ENCODE peak calls at places on chromosome 13, in nine cellular contexts. One of them, this sample, is unnamed.

GRCh38 chr13:114226699-114227323 is 7.9 kb upstream of the CDC16 start:
- DNase-seq in brain microvascular endothelial cell: peak; percentile 77
- DNase-seq in testis: peak; percentile 93
- DNase-seq in osteoblast: peak; percentile 98
- DNase-seq in sigmoid colon: peak; percentile 93
- DNase-seq in mucosa of descending colon: peak; percentile 89
- DNase-seq in MCF 10A: peak; percentile 84
- DNase-seq in neural progenitor cell: peak; percentile 88
- DNase-seq in left ventricle myocardium inferior: peak; percentile 82
- DNase-seq in this sample: peak; percentile 84

GRCh38 chr13:80237646-80238045 is 103.3 kb downstream of the SPRY2 start:
- DNase-seq in neural progenitor cell: no peak
- DNase-seq in sigmoid colon: no peak
- DNase-seq in osteoblast: peak; percentile 63
- DNase-seq in testis: no peak
- DNase-seq in left ventricle myocardium inferior: no peak
- DNase-seq in brain microvascular endothelial cell: no peak
- DNase-seq in MCF 10A: no peak
- DNase-seq in mucosa of descending colon: no peak
- DNase-seq in this sample: no peak

GRCh38 chr13:27080018-27080948 is 91.3 kb downstream of the USP12 start:
- DNase-seq in sigmoid colon: no peak
- DNase-seq in left ventricle myocardium inferior: no peak
- DNase-seq in MCF 10A: no peak
- DNase-seq in testis: no peak
- DNase-seq in osteoblast: no peak
- DNase-seq in mucosa of descending colon: no peak
- DNase-seq in neural progenitor cell: no peak
- DNase-seq in brain microvascular endothelial cell: no peak
- DNase-seq in this sample: no peak

GRCh38 chr13:113849981-113850721 is 13.7 kb downstream of the GAS6 start:
- DNase-seq in osteoblast: peak; percentile 55
- DNase-seq in left ventricle myocardium inferior: no peak
- DNase-seq in neural progenitor cell: no peak
- DNase-seq in mucosa of descending colon: no peak
- DNase-seq in testis: peak; percentile 70
- DNase-seq in brain microvascular endothelial cell: no peak
- DNase-seq in sigmoid colon: no peak
- DNase-seq in MCF 10A: no peak
- DNase-seq in this sample: no peak

GRCh38 chr13:27622102-27622820 is 569 bp downstream of the POLR1D start:
- DNase-seq in brain microvascular endothelial cell: no peak
- DNase-seq in testis: peak; percentile 29
- DNase-seq in neural progenitor cell: no peak
- DNase-seq in MCF 10A: no peak
- DNase-seq in sigmoid colon: no peak
- DNase-seq in mucosa of descending colon: no peak
- DNase-seq in left ventricle myocardium inferior: no peak
- DNase-seq in osteoblast: peak; percentile 49
- DNase-seq in this sample: peak; percentile 45

GRCh38 chr13:75489502-75490263 is 7.7 kb upstream of the TBC1D4 start:
- DNase-seq in left ventricle myocardium inferior: no peak
- DNase-seq in osteoblast: no peak
- DNase-seq in neural progenitor cell: no peak
- DNase-seq in testis: peak; percentile 36
- DNase-seq in MCF 10A: peak; percentile 73
- DNase-seq in mucosa of descending colon: peak; percentile 38
- DNase-seq in brain microvascular endothelial cell: no peak
- DNase-seq in sigmoid colon: no peak
- DNase-seq in this sample: peak; percentile 80

GRCh38 chr13:112765734-112766133 is 75.9 kb downstream of the ATP11A start:
- DNase-seq in mucosa of descending colon: no peak
- DNase-seq in neural progenitor cell: peak; percentile 29
- DNase-seq in testis: no peak
- DNase-seq in osteoblast: no peak
- DNase-seq in left ventricle myocardium inferior: no peak
- DNase-seq in brain microvascular endothelial cell: no peak
- DNase-seq in MCF 10A: no peak
- DNase-seq in sigmoid colon: no peak
- DNase-seq in this sample: no peak

GRCh38 chr13:25095862-25096453 is at the start of gene PABPC3:
- DNase-seq in sigmoid colon: no peak
- DNase-seq in MCF 10A: no peak
- DNase-seq in left ventricle myocardium inferior: no peak
- DNase-seq in testis: peak; percentile 56
- DNase-seq in neural progenitor cell: no peak
- DNase-seq in mucosa of descending colon: no peak
- DNase-seq in osteoblast: peak; percentile 36
- DNase-seq in brain microvascular endothelial cell: no peak
- DNase-seq in this sample: peak; percentile 10

DNA sequence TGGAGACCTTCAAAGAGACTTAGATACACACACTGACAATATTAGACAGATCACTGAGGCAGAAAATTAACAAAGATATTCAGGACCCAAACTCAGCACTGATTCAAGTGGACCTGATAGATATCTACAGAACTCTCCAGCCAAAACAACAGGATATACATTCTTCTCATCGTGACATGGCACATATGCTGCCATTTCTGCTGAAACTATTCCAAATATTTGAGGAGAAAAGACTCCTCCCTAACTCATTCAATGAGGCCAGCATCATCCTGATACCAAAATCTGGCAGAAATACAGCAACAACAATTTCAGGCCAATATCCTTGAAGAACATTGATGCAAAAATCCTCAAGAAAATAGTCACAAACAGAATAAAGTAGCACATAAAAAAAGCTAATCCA is 53.3 kb downstream of the TRPC4 start:
- DNase-seq in neural progenitor cell: no peak
- DNase-seq in sigmoid colon: no peak
- DNase-seq in mucosa of descending colon: no peak
- DNase-seq in MCF 10A: no peak
- DNase-seq in left ventricle myocardium inferior: no peak
- DNase-seq in osteoblast: no peak
- DNase-seq in brain microvascular endothelial cell: peak; percentile 16
- DNase-seq in testis: no peak
- DNase-seq in this sample: peak; percentile 6
- TF ChIP-seq CTCF in neural progenitor cell: no peak
- TF ChIP-seq CTCF in sigmoid colon: no peak
- TF ChIP-seq CTCF in mucosa of descending colon: no peak
- TF ChIP-seq CTCF in MCF 10A: no peak
- TF ChIP-seq CTCF in left ventricle myocardium inferior: no peak
- TF ChIP-seq CTCF in osteoblast: no peak
- TF ChIP-seq CTCF in brain microvascular endothelial cell: no peak
- TF ChIP-seq CTCF in testis: no peak
- TF ChIP-seq CTCF in this sample: no peak

DNA sequence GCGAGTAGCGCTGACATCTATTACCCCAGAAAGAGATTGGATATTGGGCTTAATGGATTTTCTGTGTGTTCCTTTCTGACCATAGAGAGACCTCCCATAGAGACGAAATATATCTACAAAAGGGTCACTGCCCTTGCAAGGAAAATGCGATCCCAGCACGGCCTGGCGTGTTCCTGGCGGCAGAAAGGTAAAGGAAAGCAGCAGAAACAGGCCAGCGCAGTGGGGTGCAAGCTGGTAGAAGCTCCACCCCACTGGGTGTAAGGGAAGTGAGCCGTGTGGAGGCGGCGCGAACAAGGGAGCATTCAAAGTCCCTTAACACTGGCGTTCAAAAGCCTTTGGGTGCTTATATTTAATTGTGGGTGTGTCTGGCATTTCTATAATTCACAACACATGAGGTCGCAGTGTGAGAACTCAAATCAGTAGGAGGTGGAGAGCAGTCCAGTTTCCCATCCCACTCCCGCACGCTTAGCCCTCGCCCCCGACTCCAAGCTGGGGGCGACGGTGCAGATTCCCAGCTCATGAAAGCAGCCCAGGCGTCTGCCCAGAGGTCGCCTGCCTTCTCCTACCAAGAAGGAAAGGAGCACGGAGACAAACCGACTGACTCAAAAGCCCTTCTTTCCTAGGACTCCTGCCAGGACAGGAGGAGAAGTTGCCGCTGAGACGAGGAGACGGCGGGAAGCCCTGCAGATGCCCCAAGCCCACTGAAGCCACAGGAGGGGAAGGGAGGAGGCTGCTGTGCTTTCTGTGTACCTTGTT is 478.4 kb downstream of the FOXO1 start:
- DNase-seq in testis: no peak
- DNase-seq in neural progenitor cell: no peak
- DNase-seq in mucosa of descending colon: no peak
- DNase-seq in sigmoid colon: no peak
- DNase-seq in osteoblast: no peak
- DNase-seq in brain microvascular endothelial cell: no peak
- DNase-seq in MCF 10A: no peak
- DNase-seq in left ventricle myocardium inferior: no peak
- DNase-seq in this sample: no peak
- TF ChIP-seq CTCF in testis: no peak
- TF ChIP-seq CTCF in neural progenitor cell: no peak
- TF ChIP-seq CTCF in mucosa of descending colon: no peak
- TF ChIP-seq CTCF in sigmoid colon: no peak
- TF ChIP-seq CTCF in osteoblast: no peak
- TF ChIP-seq CTCF in brain microvascular endothelial cell: no peak
- TF ChIP-seq CTCF in MCF 10A: no peak
- TF ChIP-seq CTCF in left ventricle myocardium inferior: no peak
- TF ChIP-seq CTCF in this sample: no peak

GRCh38 chr13:50388481-50388880 is 373.2 kb downstream of the KCNRG start:
- DNase-seq in left ventricle myocardium inferior: no peak
- DNase-seq in sigmoid colon: no peak
- DNase-seq in mucosa of descending colon: no peak
- DNase-seq in MCF 10A: no peak
- DNase-seq in osteoblast: no peak
- DNase-seq in testis: no peak
- DNase-seq in brain microvascular endothelial cell: no peak
- DNase-seq in neural progenitor cell: no peak
- DNase-seq in this sample: no peak

GRCh38 chr13:50389726-50390125 is 374.5 kb downstream of the KCNRG start:
- DNase-seq in sigmoid colon: no peak
- DNase-seq in left ventricle myocardium inferior: no peak
- DNase-seq in osteoblast: no peak
- DNase-seq in neural progenitor cell: no peak
- DNase-seq in brain microvascular endothelial cell: no peak
- DNase-seq in testis: no peak
- DNase-seq in mucosa of descending colon: no peak
- DNase-seq in MCF 10A: no peak
- DNase-seq in this sample: no peak

GRCh38 chr13:50384724-50385123 is 369.5 kb downstream of the KCNRG start:
- DNase-seq in neural progenitor cell: no peak
- DNase-seq in left ventricle myocardium inferior: no peak
- DNase-seq in mucosa of descending colon: no peak
- DNase-seq in testis: no peak
- DNase-seq in brain microvascular endothelial cell: no peak
- DNase-seq in MCF 10A: no peak
- DNase-seq in osteoblast: no peak
- DNase-seq in sigmoid colon: no peak
- DNase-seq in this sample: no peak

GRCh38 chr13:50387124-50387581 is 371.9 kb downstream of the KCNRG start:
- DNase-seq in testis: peak; percentile 59
- DNase-seq in left ventricle myocardium inferior: peak; percentile 64
- DNase-seq in mucosa of descending colon: peak; percentile 64
- DNase-seq in neural progenitor cell: peak; percentile 75
- DNase-seq in brain microvascular endothelial cell: no peak
- DNase-seq in sigmoid colon: no peak
- DNase-seq in osteoblast: peak; percentile 78
- DNase-seq in MCF 10A: no peak
- DNase-seq in this sample: peak; percentile 30

DNA sequence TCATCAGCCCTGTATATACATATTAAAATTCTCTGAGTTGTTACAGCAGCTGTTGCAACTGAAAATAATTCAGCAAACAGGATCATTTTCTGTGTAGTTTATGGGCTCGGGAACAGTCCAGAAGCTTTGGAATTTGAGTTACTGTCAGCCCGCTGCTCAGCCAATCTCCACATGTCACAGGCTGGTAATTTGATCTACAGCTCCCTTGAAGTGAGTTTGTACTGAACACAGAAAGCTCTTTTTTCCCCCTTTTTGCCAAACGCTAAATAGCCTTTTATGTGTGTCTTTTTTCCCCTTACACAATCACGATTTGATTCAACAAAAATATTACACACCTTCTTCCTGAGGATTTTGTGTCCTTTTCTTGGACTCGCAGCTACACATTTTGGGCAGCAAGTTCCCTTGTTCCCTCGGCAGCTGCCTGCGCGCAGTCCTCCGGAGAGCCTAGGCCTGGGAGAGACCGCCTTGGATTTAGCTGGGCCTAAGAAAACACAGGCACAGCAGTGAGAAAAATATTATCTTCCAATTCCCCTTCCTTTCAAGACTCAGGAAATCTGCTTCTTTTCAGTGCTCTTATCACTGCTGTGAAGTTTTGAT is 371.4 kb downstream of the KCNRG start:
- DNase-seq in testis: no peak
- DNase-seq in neural progenitor cell: peak; percentile 56
- DNase-seq in sigmoid colon: no peak
- DNase-seq in osteoblast: peak; percentile 82
- DNase-seq in left ventricle myocardium inferior: peak; percentile 25
- DNase-seq in mucosa of descending colon: no peak
- DNase-seq in MCF 10A: no peak
- DNase-seq in brain microvascular endothelial cell: peak; percentile 40
- DNase-seq in this sample: peak; percentile 54
- TF ChIP-seq CTCF in testis: no peak
- TF ChIP-seq CTCF in neural progenitor cell: no peak
- TF ChIP-seq CTCF in sigmoid colon: no peak
- TF ChIP-seq CTCF in osteoblast: no peak
- TF ChIP-seq CTCF in left ventricle myocardium inferior: no peak
- TF ChIP-seq CTCF in mucosa of descending colon: no peak
- TF ChIP-seq CTCF in MCF 10A: no peak
- TF ChIP-seq CTCF in brain microvascular endothelial cell: no peak
- TF ChIP-seq CTCF in this sample: no peak

GRCh38 chr13:35963982-35964665 is 167.1 kb downstream of the DCLK1 start:
- DNase-seq in testis: no peak
- DNase-seq in mucosa of descending colon: no peak
- DNase-seq in brain microvascular endothelial cell: no peak
- DNase-seq in osteoblast: no peak
- DNase-seq in sigmoid colon: no peak
- DNase-seq in left ventricle myocardium inferior: no peak
- DNase-seq in MCF 10A: no peak
- DNase-seq in neural progenitor cell: no peak
- DNase-seq in this sample: no peak

GRCh38 chr13:35964764-35965163 is 166.4 kb downstream of the DCLK1 start:
- DNase-seq in testis: no peak
- DNase-seq in left ventricle myocardium inferior: no peak
- DNase-seq in MCF 10A: peak; percentile 75
- DNase-seq in neural progenitor cell: no peak
- DNase-seq in mucosa of descending colon: no peak
- DNase-seq in osteoblast: no peak
- DNase-seq in brain microvascular endothelial cell: peak; percentile 32
- DNase-seq in sigmoid colon: no peak
- DNase-seq in this sample: peak; percentile 73

GRCh38 chr13:35957996-35958395 is 173.2 kb downstream of the DCLK1 start:
- DNase-seq in neural progenitor cell: no peak
- DNase-seq in MCF 10A: no peak
- DNase-seq in mucosa of descending colon: no peak
- DNase-seq in osteoblast: no peak
- DNase-seq in testis: no peak
- DNase-seq in brain microvascular endothelial cell: no peak
- DNase-seq in sigmoid colon: no peak
- DNase-seq in left ventricle myocardium inferior: no peak
- DNase-seq in this sample: no peak

GRCh38 chr13:35961002-35961401 is 170.2 kb downstream of the DCLK1 start:
- DNase-seq in osteoblast: no peak
- DNase-seq in testis: no peak
- DNase-seq in neural progenitor cell: no peak
- DNase-seq in mucosa of descending colon: no peak
- DNase-seq in left ventricle myocardium inferior: no peak
- DNase-seq in sigmoid colon: no peak
- DNase-seq in brain microvascular endothelial cell: peak; percentile 29
- DNase-seq in MCF 10A: no peak
- DNase-seq in this sample: peak; percentile 49

GRCh38 chr13:35961461-35962220 is 169.5 kb downstream of the DCLK1 start:
- DNase-seq in sigmoid colon: no peak
- DNase-seq in left ventricle myocardium inferior: no peak
- DNase-seq in neural progenitor cell: no peak
- DNase-seq in MCF 10A: peak; percentile 1
- DNase-seq in brain microvascular endothelial cell: no peak
- DNase-seq in testis: no peak
- DNase-seq in mucosa of descending colon: no peak
- DNase-seq in osteoblast: no peak
- DNase-seq in this sample: no peak
- TF ChIP-seq CTCF in sigmoid colon: peak; percentile 42
- TF ChIP-seq CTCF in left ventricle myocardium inferior: peak; percentile 55
- TF ChIP-seq CTCF in neural progenitor cell: peak; percentile 8
- TF ChIP-seq CTCF in MCF 10A: no peak
- TF ChIP-seq CTCF in brain microvascular endothelial cell: no peak
- TF ChIP-seq CTCF in testis: no peak
- TF ChIP-seq CTCF in mucosa of descending colon: no peak
- TF ChIP-seq CTCF in osteoblast: peak; percentile 42
- TF ChIP-seq CTCF in this sample: peak; percentile 19

This sample was measured in cardiac fibroblast.